ENCODE peak calls at places on chromosome 5, in ten cellular contexts. Q is DND-41; K is AG04450; W is CD4-positive, alpha-beta T cell; M is sigmoid colon; C is right lobe of liver; Z is heart right ventricle; V is astrocyte of the spinal cord; H is GM13976; N is fibroblast of pulmonary artery. I is an unnamed sample.

GRCh38 chr5:129906177-129906887 is 2.1 kb downstream of the CHSY3 start:
- DNase-seq in Q (no peak), K (no peak), W (no peak), M (peak; percentile 62), C (peak; percentile 42), Z (peak; percentile 13), V (peak; percentile 57), H (no peak), N (peak; percentile 58), I (no peak)

GRCh38 chr5:145629047-145629446 is 206.1 kb downstream of the PRELID2 start:
- DNase-seq in Q (no peak), K (no peak), W (no peak), M (no peak), C (no peak), Z (no peak), V (no peak), H (no peak), N (no peak), I (no peak)

GRCh38 chr5:80930940-80931339 is 29.2 kb upstream of the RASGRF2 start:
- DNase-seq in Q (no peak), K (no peak), W (no peak), M (no peak), C (no peak), Z (no peak), V (no peak), H (no peak), N (no peak), I (no peak)

GRCh38 chr5:123696948-123697347 is 185.0 kb downstream of the CSNK1G3 start:
- DNase-seq in Q (no peak), K (no peak), W (no peak), M (peak; percentile 85), C (no peak), Z (peak; percentile 67), V (no peak), H (no peak), N (peak; percentile 77), I (no peak)

GRCh38 chr5:151931260-151931659 is 6.6 kb upstream of the GLRA1 start:
- DNase-seq in Q (no peak), K (no peak), W (no peak), M (no peak), C (no peak), Z (no peak), V (no peak), H (no peak), N (no peak), I (no peak)

GRCh38 chr5:177427211-177427822 is 841 bp downstream of the GRK6 start:
- DNase-seq in Q (no peak), K (no peak), W (no peak), M (no peak), C (no peak), Z (no peak), V (no peak), H (no peak), N (no peak), I (no peak)

GRCh38 chr5:114957384-114957783 is 212.3 kb downstream of the TRIM36 start:
- DNase-seq in Q (no peak), K (no peak), W (no peak), M (no peak), C (no peak), Z (no peak), V (no peak), H (no peak), N (no peak), I (no peak)

GRCh38 chr5:41795125-41795524 is 75.1 kb downstream of the OXCT1 start:
- DNase-seq in Q (no peak), K (no peak), W (no peak), M (no peak), C (no peak), Z (no peak), V (no peak), H (no peak), N (no peak), I (no peak)

GRCh38 chr5:177403194-177403825 is 2.8 kb upstream of the PFN3 start:
- DNase-seq in Q (no peak), K (no peak), W (peak; percentile 35), M (no peak), C (no peak), Z (no peak), V (no peak), H (peak; percentile 69), N (no peak), I (no peak)

GRCh38 chr5:174764309-174764708 is 39.9 kb downstream of the MSX2 start:
- DNase-seq in Q (no peak), K (no peak), W (no peak), M (no peak), C (no peak), Z (no peak), V (no peak), H (no peak), N (no peak), I (no peak)

GRCh38 chr5:146828385-146828784 is 50.2 kb downstream of the PPP2R2B start:
- DNase-seq in Q (no peak), K (no peak), W (no peak), M (no peak), C (no peak), Z (no peak), V (peak; percentile 25), H (no peak), N (no peak), I (no peak)

GRCh38 chr5:78526049-78526525 is 122.5 kb downstream of the LHFPL2 start:
- DNase-seq in Q (no peak), K (no peak), W (no peak), M (no peak), C (no peak), Z (no peak), V (peak; percentile 78), H (peak; percentile 40), N (peak; percentile 82), I (peak; percentile 67)

GRCh38 chr5:65081071-65081470 is 312.3 kb downstream of the CWC27 start:
- DNase-seq in Q (no peak), K (no peak), W (no peak), M (no peak), C (no peak), Z (no peak), V (no peak), H (no peak), N (no peak), I (no peak)

GRCh38 chr5:145495741-145496140 is 339.4 kb downstream of the PRELID2 start:
- DNase-seq in Q (no peak), K (peak; percentile 61), W (no peak), M (no peak), C (no peak), Z (no peak), V (peak; percentile 94), H (no peak), N (peak; percentile 87), I (no peak)

DNA sequence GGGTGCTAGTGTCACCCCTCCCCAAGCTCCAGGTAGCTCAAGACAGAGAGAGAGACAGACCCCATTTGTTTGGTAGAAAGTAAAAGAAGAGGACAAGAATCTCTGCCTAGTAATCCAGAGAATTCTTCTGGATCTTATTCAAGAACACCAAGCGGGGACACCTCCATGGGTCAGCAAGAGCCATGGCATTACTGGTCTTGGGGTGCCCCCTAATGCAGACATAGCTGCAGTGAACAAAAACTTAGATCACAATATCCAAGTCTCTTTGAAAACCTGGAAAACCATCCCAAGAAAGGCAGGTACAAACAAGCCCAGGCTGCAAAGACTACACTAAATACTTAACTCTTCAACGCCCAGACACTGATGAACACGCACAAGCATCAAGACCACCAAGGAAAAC is 29.9 kb upstream of the PDE4D start:
- DNase-seq in Q (no peak), K (no peak), W (no peak), M (no peak), C (no peak), Z (no peak), V (no peak), H (no peak), N (peak; percentile 36), I (no peak)
- TF ChIP-seq CTCF in Q (no peak), K (peak; percentile 46), W (no peak), M (no peak), C (peak; percentile 24), Z (peak; percentile 29), V (no peak), H (no peak), N (peak; percentile 32), I (no peak)

DNA sequence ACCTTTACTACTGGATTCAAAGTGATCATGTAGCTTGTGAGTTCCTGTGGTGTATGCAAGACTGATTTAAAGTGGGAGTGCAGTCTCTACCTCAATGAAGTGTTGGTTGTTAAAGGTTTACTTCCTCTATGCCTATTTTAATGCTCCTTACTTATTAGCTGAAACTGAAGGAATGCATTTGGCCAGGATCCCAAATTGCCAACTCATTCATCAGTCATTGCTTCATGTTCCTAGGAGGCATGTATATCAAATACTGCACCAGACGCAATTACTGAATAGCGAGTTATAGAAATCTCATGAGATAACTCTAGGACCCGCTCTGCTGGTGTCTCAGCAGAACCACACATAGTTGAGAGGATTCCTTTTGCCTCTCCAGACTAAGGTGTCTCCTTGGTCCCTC is 143.0 kb upstream of the RPS23 start:
- DNase-seq in Q (no peak), K (peak; percentile 61), W (no peak), M (no peak), C (no peak), Z (no peak), V (peak; percentile 87), H (no peak), N (peak; percentile 84), I (no peak)
- TF ChIP-seq CTCF in Q (no peak), K (peak; percentile 37), W (no peak), M (no peak), C (no peak), Z (no peak), V (peak; percentile 25), H (no peak), N (peak; percentile 15), I (no peak)

DNA sequence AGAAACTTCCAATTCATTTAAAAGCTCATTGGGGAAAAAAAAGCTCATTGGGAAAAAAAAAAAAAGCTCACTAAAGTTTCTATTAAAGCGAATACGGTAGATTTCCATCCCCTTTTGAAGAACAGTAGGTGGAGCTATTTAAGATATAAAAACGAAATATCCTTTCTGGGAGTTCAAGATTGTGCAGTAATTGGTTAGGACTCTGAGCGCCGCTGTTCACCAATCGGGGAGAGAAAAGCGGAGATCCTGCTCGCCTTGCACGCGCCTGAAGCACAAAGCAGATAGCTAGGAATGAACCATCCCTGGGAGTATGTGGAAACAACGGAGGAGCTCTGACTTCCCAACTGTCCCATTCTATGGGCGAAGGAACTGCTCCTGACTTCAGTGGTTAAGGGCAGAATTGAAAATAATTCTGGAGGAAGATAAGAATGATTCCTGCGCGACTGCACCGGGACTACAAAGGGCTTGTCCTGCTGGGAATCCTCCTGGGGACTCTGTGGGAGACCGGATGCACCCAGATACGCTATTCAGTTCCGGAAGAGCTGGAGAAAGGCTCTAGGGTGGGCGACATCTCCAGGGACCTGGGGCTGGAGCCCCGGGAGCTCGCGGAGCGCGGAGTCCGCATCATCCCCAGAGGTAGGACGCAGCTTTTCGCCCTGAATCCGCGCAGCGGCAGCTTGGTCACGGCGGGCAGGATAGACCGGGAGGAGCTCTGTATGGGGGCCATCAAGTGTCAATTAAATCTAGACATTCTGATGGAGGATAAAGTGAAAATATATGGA is at the start of gene PCDHGA12:
- DNase-seq in Q (no peak), K (no peak), W (no peak), M (no peak), C (no peak), Z (no peak), V (peak; percentile 91), H (peak; percentile 78), N (peak; percentile 98), I (no peak)
- TF ChIP-seq CTCF in Q (no peak), K (peak; percentile 43), W (no peak), M (no peak), C (peak; percentile 39), Z (peak; percentile 69), V (peak; percentile 63), H (peak; percentile 66), N (peak; percentile 78), I (peak; percentile 68)

GRCh38 chr5:149153751-149154610 is 12.7 kb downstream of the ABLIM3 start:
- DNase-seq in Q (no peak), K (no peak), W (no peak), M (no peak), C (peak; percentile 80), Z (peak; percentile 55), V (peak; percentile 38), H (no peak), N (peak; percentile 67), I (peak; percentile 49)
- TF ChIP-seq CTCF in Q (no peak), K (no peak), W (no peak), M (no peak), C (no peak), Z (peak; percentile 17), V (no peak), H (no peak), N (no peak), I (no peak)